ENCODE peak calls at places on chromosomes 4 and X, in six cellular contexts. K, A, M, V, Z and Q are unnamed samples.

GRCh38 chr4:4672397-4672796 is 130.5 kb upstream of the STX18 start:
- DNase-seq in K (no peak), A (no peak), M (no peak), V (no peak), Z (no peak), Q (no peak)

GRCh38 chr4:157886650-157887049 is 286.2 kb downstream of the GASK1B start:
- DNase-seq in K (no peak), A (no peak), M (no peak), V (no peak), Z (no peak), Q (no peak)

GRCh38 chr4:169070895-169071218 is 60.8 kb upstream of the CBR4 start:
- DNase-seq in K (no peak), A (no peak), M (peak; percentile 84), V (peak; percentile 57), Z (no peak), Q (no peak)

GRCh38 chr4:83251074-83251835 is 33.3 kb downstream of the COQ2 start:
- DNase-seq in K (no peak), A (no peak), M (no peak), V (no peak), Z (peak; percentile 15), Q (no peak)

GRCh38 chr4:115042496-115042895 is 70.9 kb downstream of the NDST4 start:
- DNase-seq in K (no peak), A (no peak), M (peak; percentile 11), V (no peak), Z (no peak), Q (no peak)

GRCh38 chrX:63426519-63426918 is 75.4 kb upstream of the SPIN4 start:
- DNase-seq in K (no peak), A (no peak), M (no peak), V (no peak), Z (no peak), Q (no peak)

GRCh38 chr4:164753873-164754488 is at the start of gene SMIM31:
- DNase-seq in K (no peak), A (no peak), M (peak; percentile 79), V (no peak), Z (no peak), Q (no peak)

GRCh38 chrX:4787971-4788370 is 1074.5 kb upstream of the PRKX start:
- DNase-seq in K (no peak), A (no peak), M (peak; percentile 54), V (peak; percentile 18), Z (no peak), Q (no peak)

GRCh38 chrX:64192040-64192439 is 13.5 kb downstream of the AMER1 start:
- DNase-seq in K (no peak), A (no peak), M (no peak), V (no peak), Z (no peak), Q (no peak)

GRCh38 chr4:40121515-40121914 is 64.9 kb downstream of the N4BP2 start:
- DNase-seq in K (no peak), A (no peak), M (peak; percentile 79), V (no peak), Z (peak; percentile 64), Q (peak; percentile 45)

GRCh38 chrX:154600962-154601374 is 16.0 kb downstream of the CTAG1A start:
- DNase-seq in K (no peak), A (no peak), M (peak; percentile 72), V (no peak), Z (peak; percentile 16), Q (no peak)

GRCh38 chr4:85672116-85672515 is 197.2 kb downstream of the ARHGAP24 start:
- DNase-seq in K (no peak), A (no peak), M (no peak), V (no peak), Z (no peak), Q (peak; percentile 84)

GRCh38 chrX:13835825-13836224 is 18.9 kb upstream of the GPM6B start:
- DNase-seq in K (no peak), A (no peak), M (no peak), V (no peak), Z (no peak), Q (no peak)

GRCh38 chrX:39749728-39750127 is 348.0 kb downstream of the BCOR start:
- DNase-seq in K (no peak), A (no peak), M (no peak), V (no peak), Z (no peak), Q (no peak)

GRCh38 chr4:94459462-94460161 is 7.9 kb downstream of the PDLIM5 start:
- DNase-seq in K (no peak), A (no peak), M (no peak), V (no peak), Z (no peak), Q (no peak)

GRCh38 chr4:10013722-10014121 is 7.6 kb downstream of the SLC2A9 start:
- DNase-seq in K (no peak), A (peak; percentile 52), M (peak; percentile 64), V (peak; percentile 69), Z (peak; percentile 16), Q (peak; percentile 48)

GRCh38 chrX:48474127-48474526 is 1.9 kb upstream of the FTSJ1 start:
- DNase-seq in K (no peak), A (no peak), M (peak; percentile 47), V (no peak), Z (peak; percentile 1), Q (peak; percentile 60)

GRCh38 chrX:17377047-17377692 is 2.2 kb downstream of the NHS start:
- DNase-seq in K (no peak), A (no peak), M (no peak), V (peak; percentile 64), Z (no peak), Q (peak; percentile 75)

GRCh38 chrX:11953615-11954014 is 184.7 kb upstream of the FRMPD4 start:
- DNase-seq in K (no peak), A (no peak), M (peak; percentile 90), V (no peak), Z (peak; percentile 77), Q (peak; percentile 79)

GRCh38 chr4:10089346-10089745 is 27.3 kb downstream of the WDR1 start:
- DNase-seq in K (no peak), A (no peak), M (peak; percentile 19), V (no peak), Z (no peak), Q (no peak)

GRCh38 chr4:67721770-67722597 is 21.0 kb upstream of the UBA6 start:
- DNase-seq in K (no peak), A (no peak), M (peak; percentile 94), V (no peak), Z (peak; percentile 68), Q (peak; percentile 32)

GRCh38 chr4:76251448-76252270 is at the start of gene FAM47E:
- DNase-seq in K (peak; percentile 37), A (peak; percentile 53), M (peak; percentile 61), V (peak; percentile 96), Z (peak; percentile 37), Q (peak; percentile 27)